ENCODE peak calls at places on chromosomes 3 and 15, in six cellular contexts. One of them, this sample, is unnamed.

GRCh38 chr15:57565326-57565725 is 26.4 kb upstream of the MYZAP start:
- DNase-seq in activated T-cell treated with anti-CD3 and anti-CD28 coated beads for 24 hours: peak
- DNase-seq in activated effector memory CD4-positive, alpha-beta T cell treated with anti-CD3 and anti-CD28 coated beads, Interleukin-2, amount 50 U/mL, for 16 hours: peak
- DNase-seq in endodermal cell: no peak
- DNase-seq in caudate nucleus: no peak
- DNase-seq in WTC11: peak
- DNase-seq in this sample: no peak

GRCh38 chr3:190073264-190073663 is 47.4 kb downstream of the P3H2 start:
- DNase-seq in endodermal cell: no peak
- DNase-seq in caudate nucleus: no peak
- DNase-seq in activated T-cell treated with anti-CD3 and anti-CD28 coated beads for 24 hours: no peak
- DNase-seq in activated effector memory CD4-positive, alpha-beta T cell treated with anti-CD3 and anti-CD28 coated beads, Interleukin-2, amount 50 U/mL, for 16 hours: no peak
- DNase-seq in WTC11: no peak
- DNase-seq in this sample: no peak

GRCh38 chr3:141386080-141386594 is 17.8 kb downstream of the ZBTB38 start:
- DNase-seq in WTC11: no peak
- DNase-seq in caudate nucleus: no peak
- DNase-seq in activated T-cell treated with anti-CD3 and anti-CD28 coated beads for 24 hours: no peak
- DNase-seq in endodermal cell: no peak
- DNase-seq in activated effector memory CD4-positive, alpha-beta T cell treated with anti-CD3 and anti-CD28 coated beads, Interleukin-2, amount 50 U/mL, for 16 hours: no peak
- DNase-seq in this sample: no peak

GRCh38 chr3:8307545-8308110 is 194.0 kb upstream of the LMCD1 start:
- DNase-seq in activated T-cell treated with anti-CD3 and anti-CD28 coated beads for 24 hours: no peak
- DNase-seq in activated effector memory CD4-positive, alpha-beta T cell treated with anti-CD3 and anti-CD28 coated beads, Interleukin-2, amount 50 U/mL, for 16 hours: no peak
- DNase-seq in endodermal cell: no peak
- DNase-seq in caudate nucleus: no peak
- DNase-seq in WTC11: no peak
- DNase-seq in this sample: no peak

GRCh38 chr3:40312661-40313226 is 3.2 kb downstream of the EIF1B start:
- DNase-seq in activated T-cell treated with anti-CD3 and anti-CD28 coated beads for 24 hours: no peak
- DNase-seq in caudate nucleus: no peak
- DNase-seq in activated effector memory CD4-positive, alpha-beta T cell treated with anti-CD3 and anti-CD28 coated beads, Interleukin-2, amount 50 U/mL, for 16 hours: no peak
- DNase-seq in WTC11: no peak
- DNase-seq in endodermal cell: no peak
- DNase-seq in this sample: no peak

GRCh38 chr3:161104561-161105551 is at the start of gene B3GALNT1:
- DNase-seq in endodermal cell: peak
- DNase-seq in caudate nucleus: peak
- DNase-seq in activated T-cell treated with anti-CD3 and anti-CD28 coated beads for 24 hours: peak
- DNase-seq in activated effector memory CD4-positive, alpha-beta T cell treated with anti-CD3 and anti-CD28 coated beads, Interleukin-2, amount 50 U/mL, for 16 hours: no peak
- DNase-seq in WTC11: peak
- DNase-seq in this sample: peak

GRCh38 chr3:152405915-152406802 is 137.4 kb downstream of the MBNL1 start:
- DNase-seq in activated effector memory CD4-positive, alpha-beta T cell treated with anti-CD3 and anti-CD28 coated beads, Interleukin-2, amount 50 U/mL, for 16 hours: no peak
- DNase-seq in caudate nucleus: no peak
- DNase-seq in endodermal cell: no peak
- DNase-seq in WTC11: no peak
- DNase-seq in activated T-cell treated with anti-CD3 and anti-CD28 coated beads for 24 hours: no peak
- DNase-seq in this sample: no peak

GRCh38 chr15:56736308-56736707 is 3.0 kb upstream of the ZNF280D start:
- DNase-seq in endodermal cell: no peak
- DNase-seq in activated effector memory CD4-positive, alpha-beta T cell treated with anti-CD3 and anti-CD28 coated beads, Interleukin-2, amount 50 U/mL, for 16 hours: no peak
- DNase-seq in WTC11: no peak
- DNase-seq in activated T-cell treated with anti-CD3 and anti-CD28 coated beads for 24 hours: no peak
- DNase-seq in caudate nucleus: no peak
- DNase-seq in this sample: no peak

GRCh38 chr3:190666801-190667200 is 152.9 kb downstream of the IL1RAP start:
- DNase-seq in activated T-cell treated with anti-CD3 and anti-CD28 coated beads for 24 hours: no peak
- DNase-seq in WTC11: no peak
- DNase-seq in caudate nucleus: no peak
- DNase-seq in activated effector memory CD4-positive, alpha-beta T cell treated with anti-CD3 and anti-CD28 coated beads, Interleukin-2, amount 50 U/mL, for 16 hours: no peak
- DNase-seq in endodermal cell: no peak
- DNase-seq in this sample: no peak

GRCh38 chr3:48595526-48596121 is 495 bp upstream of the COL7A1 start:
- DNase-seq in caudate nucleus: no peak
- DNase-seq in activated effector memory CD4-positive, alpha-beta T cell treated with anti-CD3 and anti-CD28 coated beads, Interleukin-2, amount 50 U/mL, for 16 hours: no peak
- DNase-seq in endodermal cell: peak
- DNase-seq in activated T-cell treated with anti-CD3 and anti-CD28 coated beads for 24 hours: no peak
- DNase-seq in WTC11: peak
- DNase-seq in this sample: peak

GRCh38 chr15:67135494-67135893 is 70.1 kb downstream of the SMAD3 start:
- DNase-seq in endodermal cell: peak
- DNase-seq in activated T-cell treated with anti-CD3 and anti-CD28 coated beads for 24 hours: no peak
- DNase-seq in caudate nucleus: no peak
- DNase-seq in WTC11: no peak
- DNase-seq in activated effector memory CD4-positive, alpha-beta T cell treated with anti-CD3 and anti-CD28 coated beads, Interleukin-2, amount 50 U/mL, for 16 hours: no peak
- DNase-seq in this sample: no peak

GRCh38 chr3:188911033-188911850 is 260.5 kb upstream of the TPRG1 start:
- DNase-seq in caudate nucleus: no peak
- DNase-seq in activated effector memory CD4-positive, alpha-beta T cell treated with anti-CD3 and anti-CD28 coated beads, Interleukin-2, amount 50 U/mL, for 16 hours: no peak
- DNase-seq in endodermal cell: no peak
- DNase-seq in WTC11: no peak
- DNase-seq in activated T-cell treated with anti-CD3 and anti-CD28 coated beads for 24 hours: no peak
- DNase-seq in this sample: no peak

GRCh38 chr3:31341130-31341529 is 191.6 kb upstream of the STT3B start:
- DNase-seq in endodermal cell: peak
- DNase-seq in WTC11: peak
- DNase-seq in activated effector memory CD4-positive, alpha-beta T cell treated with anti-CD3 and anti-CD28 coated beads, Interleukin-2, amount 50 U/mL, for 16 hours: no peak
- DNase-seq in caudate nucleus: no peak
- DNase-seq in activated T-cell treated with anti-CD3 and anti-CD28 coated beads for 24 hours: no peak
- DNase-seq in this sample: no peak

GRCh38 chr3:49148159-49148558 is 15.3 kb upstream of the LAMB2 start:
- DNase-seq in endodermal cell: no peak
- DNase-seq in activated effector memory CD4-positive, alpha-beta T cell treated with anti-CD3 and anti-CD28 coated beads, Interleukin-2, amount 50 U/mL, for 16 hours: no peak
- DNase-seq in WTC11: no peak
- DNase-seq in caudate nucleus: no peak
- DNase-seq in activated T-cell treated with anti-CD3 and anti-CD28 coated beads for 24 hours: no peak
- DNase-seq in this sample: no peak

GRCh38 chr15:71743861-71744382 is 66.4 kb upstream of the NR2E3 start:
- DNase-seq in endodermal cell: peak
- DNase-seq in activated T-cell treated with anti-CD3 and anti-CD28 coated beads for 24 hours: peak
- DNase-seq in WTC11: peak
- DNase-seq in caudate nucleus: no peak
- DNase-seq in activated effector memory CD4-positive, alpha-beta T cell treated with anti-CD3 and anti-CD28 coated beads, Interleukin-2, amount 50 U/mL, for 16 hours: peak
- DNase-seq in this sample: no peak

GRCh38 chr3:128584412-128585020 is 66.1 kb downstream of the RPN1 start:
- DNase-seq in endodermal cell: peak
- DNase-seq in caudate nucleus: peak
- DNase-seq in activated T-cell treated with anti-CD3 and anti-CD28 coated beads for 24 hours: peak
- DNase-seq in WTC11: peak
- DNase-seq in activated effector memory CD4-positive, alpha-beta T cell treated with anti-CD3 and anti-CD28 coated beads, Interleukin-2, amount 50 U/mL, for 16 hours: no peak
- DNase-seq in this sample: peak

GRCh38 chr3:127900536-127900935 is 14.5 kb upstream of the KBTBD12 start:
- DNase-seq in caudate nucleus: no peak
- DNase-seq in WTC11: no peak
- DNase-seq in activated effector memory CD4-positive, alpha-beta T cell treated with anti-CD3 and anti-CD28 coated beads, Interleukin-2, amount 50 U/mL, for 16 hours: no peak
- DNase-seq in activated T-cell treated with anti-CD3 and anti-CD28 coated beads for 24 hours: no peak
- DNase-seq in endodermal cell: no peak
- DNase-seq in this sample: no peak

GRCh38 chr3:9793161-9793781 is 389 bp downstream of the ARPC4 start:
- DNase-seq in caudate nucleus: no peak
- DNase-seq in activated T-cell treated with anti-CD3 and anti-CD28 coated beads for 24 hours: no peak
- DNase-seq in WTC11: no peak
- DNase-seq in activated effector memory CD4-positive, alpha-beta T cell treated with anti-CD3 and anti-CD28 coated beads, Interleukin-2, amount 50 U/mL, for 16 hours: peak
- DNase-seq in endodermal cell: no peak
- DNase-seq in this sample: peak

GRCh38 chr3:62405117-62405516 is 31.8 kb upstream of the FEZF2 start:
- DNase-seq in activated T-cell treated with anti-CD3 and anti-CD28 coated beads for 24 hours: no peak
- DNase-seq in endodermal cell: no peak
- DNase-seq in activated effector memory CD4-positive, alpha-beta T cell treated with anti-CD3 and anti-CD28 coated beads, Interleukin-2, amount 50 U/mL, for 16 hours: no peak
- DNase-seq in caudate nucleus: no peak
- DNase-seq in WTC11: no peak
- DNase-seq in this sample: no peak

GRCh38 chr3:57983734-57984518 is 24.3 kb upstream of the FLNB start:
- DNase-seq in activated T-cell treated with anti-CD3 and anti-CD28 coated beads for 24 hours: peak
- DNase-seq in activated effector memory CD4-positive, alpha-beta T cell treated with anti-CD3 and anti-CD28 coated beads, Interleukin-2, amount 50 U/mL, for 16 hours: peak
- DNase-seq in WTC11: no peak
- DNase-seq in endodermal cell: peak
- DNase-seq in caudate nucleus: no peak
- DNase-seq in this sample: peak

GRCh38 chr15:82159922-82160321 is 102.6 kb downstream of the EFL1 start:
- DNase-seq in WTC11: no peak
- DNase-seq in activated T-cell treated with anti-CD3 and anti-CD28 coated beads for 24 hours: no peak
- DNase-seq in caudate nucleus: no peak
- DNase-seq in activated effector memory CD4-positive, alpha-beta T cell treated with anti-CD3 and anti-CD28 coated beads, Interleukin-2, amount 50 U/mL, for 16 hours: no peak
- DNase-seq in endodermal cell: peak
- DNase-seq in this sample: no peak

GRCh38 chr3:4757056-4757948 is 221.9 kb upstream of the BHLHE40 start:
- DNase-seq in activated T-cell treated with anti-CD3 and anti-CD28 coated beads for 24 hours: no peak
- DNase-seq in endodermal cell: no peak
- DNase-seq in activated effector memory CD4-positive, alpha-beta T cell treated with anti-CD3 and anti-CD28 coated beads, Interleukin-2, amount 50 U/mL, for 16 hours: no peak
- DNase-seq in caudate nucleus: no peak
- DNase-seq in WTC11: no peak
- DNase-seq in this sample: no peak

GRCh38 chr3:72657666-72658065 is 190.6 kb downstream of the SHQ1 start:
- DNase-seq in activated T-cell treated with anti-CD3 and anti-CD28 coated beads for 24 hours: peak
- DNase-seq in caudate nucleus: no peak
- DNase-seq in activated effector memory CD4-positive, alpha-beta T cell treated with anti-CD3 and anti-CD28 coated beads, Interleukin-2, amount 50 U/mL, for 16 hours: peak
- DNase-seq in WTC11: no peak
- DNase-seq in endodermal cell: no peak
- DNase-seq in this sample: no peak

This sample was measured in Right ventricle myocardium superior.